ENCODE peak calls at places on chromosomes 7 and 10, in nine cellular contexts. One of them, this sample, is unnamed.

GRCh38 chr10:63273575-63273974 is 140.4 kb downstream of the NRBF2 start:
- DNase-seq in cardiac muscle cell: no peak
- DNase-seq in endothelial cell: no peak
- DNase-seq in GM13977: no peak
- DNase-seq in BJ: no peak
- DNase-seq in neural crest cell: no peak
- DNase-seq in fibroblast of pulmonary artery: peak
- DNase-seq in endodermal cell: no peak
- DNase-seq in PC-3: peak
- DNase-seq in this sample: no peak

GRCh38 chr7:157663061-157663863 is 326.5 kb downstream of the DNAJB6 start:
- DNase-seq in cardiac muscle cell: no peak
- DNase-seq in endothelial cell: no peak
- DNase-seq in GM13977: no peak
- DNase-seq in BJ: no peak
- DNase-seq in neural crest cell: no peak
- DNase-seq in fibroblast of pulmonary artery: no peak
- DNase-seq in endodermal cell: peak
- DNase-seq in PC-3: no peak
- DNase-seq in this sample: no peak

GRCh38 chr10:30591249-30591670 is 38.3 kb downstream of the LYZL2 start:
- DNase-seq in cardiac muscle cell: peak
- DNase-seq in endothelial cell: peak
- DNase-seq in GM13977: peak
- DNase-seq in BJ: no peak
- DNase-seq in neural crest cell: peak
- DNase-seq in fibroblast of pulmonary artery: peak
- DNase-seq in endodermal cell: peak
- DNase-seq in PC-3: peak
- DNase-seq in this sample: no peak

GRCh38 chr10:834493-834892 is 97.0 kb downstream of the LARP4B start:
- DNase-seq in cardiac muscle cell: no peak
- DNase-seq in endothelial cell: no peak
- DNase-seq in GM13977: no peak
- DNase-seq in BJ: no peak
- DNase-seq in neural crest cell: no peak
- DNase-seq in fibroblast of pulmonary artery: no peak
- DNase-seq in endodermal cell: no peak
- DNase-seq in PC-3: no peak
- DNase-seq in this sample: no peak

GRCh38 chr7:16271990-16272665 is 149.2 kb downstream of the CRPPA start:
- DNase-seq in cardiac muscle cell: no peak
- DNase-seq in endothelial cell: no peak
- DNase-seq in GM13977: no peak
- DNase-seq in BJ: no peak
- DNase-seq in neural crest cell: no peak
- DNase-seq in fibroblast of pulmonary artery: peak
- DNase-seq in endodermal cell: no peak
- DNase-seq in PC-3: peak
- DNase-seq in this sample: no peak

GRCh38 chr10:80473692-80474596 is 19.8 kb downstream of the TSPAN14 start:
- DNase-seq in cardiac muscle cell: no peak
- DNase-seq in endothelial cell: no peak
- DNase-seq in GM13977: no peak
- DNase-seq in BJ: no peak
- DNase-seq in neural crest cell: no peak
- DNase-seq in fibroblast of pulmonary artery: no peak
- DNase-seq in endodermal cell: no peak
- DNase-seq in PC-3: no peak
- DNase-seq in this sample: no peak

GRCh38 chr7:106216517-106217088 is 68.2 kb downstream of the NAMPT start:
- DNase-seq in cardiac muscle cell: no peak
- DNase-seq in endothelial cell: no peak
- DNase-seq in GM13977: no peak
- DNase-seq in BJ: peak
- DNase-seq in neural crest cell: no peak
- DNase-seq in fibroblast of pulmonary artery: peak
- DNase-seq in endodermal cell: peak
- DNase-seq in PC-3: peak
- DNase-seq in this sample: no peak

GRCh38 chr7:128381161-128381821 is 19.8 kb upstream of the PRRT4 start:
- DNase-seq in cardiac muscle cell: peak
- DNase-seq in endothelial cell: peak
- DNase-seq in GM13977: no peak
- DNase-seq in BJ: no peak
- DNase-seq in neural crest cell: peak
- DNase-seq in fibroblast of pulmonary artery: no peak
- DNase-seq in endodermal cell: peak
- DNase-seq in PC-3: peak
- DNase-seq in this sample: no peak

GRCh38 chr7:16278167-16278787 is 143.1 kb downstream of the CRPPA start:
- DNase-seq in cardiac muscle cell: no peak
- DNase-seq in endothelial cell: no peak
- DNase-seq in GM13977: no peak
- DNase-seq in BJ: no peak
- DNase-seq in neural crest cell: no peak
- DNase-seq in fibroblast of pulmonary artery: no peak
- DNase-seq in endodermal cell: no peak
- DNase-seq in PC-3: no peak
- DNase-seq in this sample: no peak

GRCh38 chr7:27185708-27186449 is 847 bp upstream of the HOXA11 start:
- DNase-seq in cardiac muscle cell: no peak
- DNase-seq in endothelial cell: no peak
- DNase-seq in GM13977: no peak
- DNase-seq in BJ: no peak
- DNase-seq in neural crest cell: no peak
- DNase-seq in fibroblast of pulmonary artery: no peak
- DNase-seq in endodermal cell: peak
- DNase-seq in PC-3: no peak
- DNase-seq in this sample: no peak

GRCh38 chr7:131945313-131945831 is 388.9 kb upstream of the PODXL start:
- DNase-seq in cardiac muscle cell: peak
- DNase-seq in endothelial cell: peak
- DNase-seq in GM13977: peak
- DNase-seq in BJ: no peak
- DNase-seq in neural crest cell: peak
- DNase-seq in fibroblast of pulmonary artery: peak
- DNase-seq in endodermal cell: peak
- DNase-seq in PC-3: peak
- DNase-seq in this sample: peak

GRCh38 chr7:8436965-8437364 is 3.6 kb downstream of the NXPH1 start:
- DNase-seq in cardiac muscle cell: peak
- DNase-seq in endothelial cell: peak
- DNase-seq in GM13977: peak
- DNase-seq in BJ: no peak
- DNase-seq in neural crest cell: peak
- DNase-seq in fibroblast of pulmonary artery: peak
- DNase-seq in endodermal cell: peak
- DNase-seq in PC-3: peak
- DNase-seq in this sample: peak

GRCh38 chr10:89861199-89861573 is 159.8 kb downstream of the KIF20B start:
- DNase-seq in cardiac muscle cell: no peak
- DNase-seq in endothelial cell: no peak
- DNase-seq in GM13977: no peak
- DNase-seq in BJ: no peak
- DNase-seq in neural crest cell: no peak
- DNase-seq in fibroblast of pulmonary artery: no peak
- DNase-seq in endodermal cell: no peak
- DNase-seq in PC-3: no peak
- DNase-seq in this sample: no peak

GRCh38 chr7:15652776-15653290 is 33.6 kb downstream of the MEOX2 start:
- DNase-seq in cardiac muscle cell: no peak
- DNase-seq in endothelial cell: no peak
- DNase-seq in GM13977: no peak
- DNase-seq in BJ: no peak
- DNase-seq in neural crest cell: no peak
- DNase-seq in fibroblast of pulmonary artery: no peak
- DNase-seq in endodermal cell: no peak
- DNase-seq in PC-3: no peak
- DNase-seq in this sample: no peak

GRCh38 chr10:45282061-45282460 is 33.3 kb downstream of the OR13A1 start:
- DNase-seq in cardiac muscle cell: no peak
- DNase-seq in endothelial cell: no peak
- DNase-seq in GM13977: no peak
- DNase-seq in BJ: no peak
- DNase-seq in neural crest cell: no peak
- DNase-seq in fibroblast of pulmonary artery: no peak
- DNase-seq in endodermal cell: no peak
- DNase-seq in PC-3: peak
- DNase-seq in this sample: no peak
- TF ChIP-seq CTCF in cardiac muscle cell: no peak
- TF ChIP-seq CTCF in endothelial cell: no peak
- TF ChIP-seq CTCF in GM13977: no peak
- TF ChIP-seq CTCF in BJ: no peak
- TF ChIP-seq CTCF in neural crest cell: no peak
- TF ChIP-seq CTCF in fibroblast of pulmonary artery: no peak
- TF ChIP-seq CTCF in endodermal cell: no peak
- TF ChIP-seq CTCF in PC-3: peak
- TF ChIP-seq CTCF in this sample: no peak

DNA sequence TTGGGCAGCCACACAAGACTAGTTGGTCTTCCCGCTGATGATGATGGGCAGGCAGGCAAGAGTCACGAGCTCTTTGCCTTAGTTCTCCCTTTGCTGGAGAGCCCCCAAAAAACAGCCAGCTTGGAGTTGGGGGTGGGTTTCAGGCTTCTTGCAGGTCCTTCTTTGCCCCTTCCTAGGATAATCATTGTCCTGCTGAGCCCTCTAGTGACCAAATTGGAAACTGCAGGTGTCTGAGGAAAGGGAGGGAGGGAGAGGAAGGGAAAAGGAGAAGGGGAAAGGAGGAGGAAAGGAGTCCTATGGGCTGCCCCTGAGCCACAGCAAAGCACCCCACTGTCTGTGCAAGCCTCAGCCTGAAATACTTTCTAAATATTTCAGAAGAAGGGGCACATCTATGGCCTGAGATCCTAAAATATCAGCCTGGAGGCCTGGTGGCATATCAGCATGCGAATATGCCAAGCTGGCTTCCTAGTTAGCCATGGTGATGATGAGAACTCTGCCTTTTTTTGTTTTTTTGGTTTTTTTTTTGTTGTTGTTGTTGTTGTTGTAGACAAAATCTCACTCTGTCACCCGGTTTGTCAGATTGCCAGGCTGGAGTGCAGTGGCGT is 165.5 kb upstream of the KMT2E start:
- DNase-seq in cardiac muscle cell: peak
- DNase-seq in endothelial cell: peak
- DNase-seq in GM13977: peak
- DNase-seq in BJ: no peak
- DNase-seq in neural crest cell: peak
- DNase-seq in fibroblast of pulmonary artery: peak
- DNase-seq in endodermal cell: peak
- DNase-seq in PC-3: peak
- DNase-seq in this sample: no peak
- TF ChIP-seq CTCF in cardiac muscle cell: peak
- TF ChIP-seq CTCF in endothelial cell: peak
- TF ChIP-seq CTCF in GM13977: peak
- TF ChIP-seq CTCF in BJ: peak
- TF ChIP-seq CTCF in neural crest cell: peak
- TF ChIP-seq CTCF in fibroblast of pulmonary artery: peak
- TF ChIP-seq CTCF in endodermal cell: peak
- TF ChIP-seq CTCF in PC-3: peak
- TF ChIP-seq CTCF in this sample: peak

GRCh38 chr7:95045236-95045923 is 138.0 kb downstream of the PPP1R9A start:
- DNase-seq in cardiac muscle cell: no peak
- DNase-seq in endothelial cell: no peak
- DNase-seq in GM13977: no peak
- DNase-seq in BJ: no peak
- DNase-seq in neural crest cell: no peak
- DNase-seq in fibroblast of pulmonary artery: peak
- DNase-seq in endodermal cell: peak
- DNase-seq in PC-3: peak
- DNase-seq in this sample: no peak
- TF ChIP-seq CTCF in cardiac muscle cell: peak
- TF ChIP-seq CTCF in endothelial cell: no peak
- TF ChIP-seq CTCF in GM13977: peak
- TF ChIP-seq CTCF in BJ: peak
- TF ChIP-seq CTCF in neural crest cell: no peak
- TF ChIP-seq CTCF in fibroblast of pulmonary artery: no peak
- TF ChIP-seq CTCF in endodermal cell: peak
- TF ChIP-seq CTCF in PC-3: peak
- TF ChIP-seq CTCF in this sample: peak

GRCh38 chr7:129703751-129704150 is 92.2 kb downstream of the NRF1 start:
- DNase-seq in cardiac muscle cell: no peak
- DNase-seq in endothelial cell: no peak
- DNase-seq in GM13977: no peak
- DNase-seq in BJ: no peak
- DNase-seq in neural crest cell: no peak
- DNase-seq in fibroblast of pulmonary artery: no peak
- DNase-seq in endodermal cell: no peak
- DNase-seq in PC-3: no peak
- DNase-seq in this sample: no peak

GRCh38 chr7:129702316-129702715 is 90.8 kb downstream of the NRF1 start:
- DNase-seq in cardiac muscle cell: no peak
- DNase-seq in endothelial cell: no peak
- DNase-seq in GM13977: no peak
- DNase-seq in BJ: no peak
- DNase-seq in neural crest cell: no peak
- DNase-seq in fibroblast of pulmonary artery: peak
- DNase-seq in endodermal cell: no peak
- DNase-seq in PC-3: no peak
- DNase-seq in this sample: no peak

GRCh38 chr7:129702761-129703338 is 91.3 kb downstream of the NRF1 start:
- DNase-seq in cardiac muscle cell: no peak
- DNase-seq in endothelial cell: no peak
- DNase-seq in GM13977: no peak
- DNase-seq in BJ: no peak
- DNase-seq in neural crest cell: no peak
- DNase-seq in fibroblast of pulmonary artery: peak
- DNase-seq in endodermal cell: no peak
- DNase-seq in PC-3: no peak
- DNase-seq in this sample: no peak

GRCh38 chr7:129713544-129713943 is 102.0 kb downstream of the NRF1 start:
- DNase-seq in cardiac muscle cell: peak
- DNase-seq in endothelial cell: no peak
- DNase-seq in GM13977: no peak
- DNase-seq in BJ: no peak
- DNase-seq in neural crest cell: no peak
- DNase-seq in fibroblast of pulmonary artery: peak
- DNase-seq in endodermal cell: no peak
- DNase-seq in PC-3: no peak
- DNase-seq in this sample: no peak

DNA sequence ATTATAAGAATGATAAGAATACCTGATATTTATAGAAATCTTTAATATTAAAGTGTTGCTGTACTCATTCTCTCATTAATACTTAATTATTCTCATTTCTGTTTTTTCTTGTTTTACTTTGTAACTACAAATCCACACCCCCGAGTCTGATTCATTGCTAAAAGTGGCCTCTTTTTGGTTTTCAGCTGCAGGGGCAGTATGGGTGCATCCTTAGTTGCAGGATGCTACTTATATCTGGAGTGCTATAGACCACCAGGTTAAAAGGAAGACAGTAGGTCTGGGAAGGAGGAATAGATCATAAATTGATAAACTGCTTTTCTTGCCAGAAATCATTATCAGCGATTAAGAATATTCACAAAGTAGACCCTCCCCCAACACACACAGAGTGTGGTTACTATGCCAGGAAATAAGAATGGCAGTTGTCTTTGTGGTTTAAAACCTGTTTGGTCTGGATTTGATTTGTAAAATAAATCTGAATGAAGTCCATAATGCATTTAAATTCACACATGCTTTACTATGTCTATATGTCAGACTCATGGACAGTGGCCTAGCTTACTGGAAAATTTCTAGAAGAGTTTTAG is 96.5 kb downstream of the NRF1 start:
- DNase-seq in cardiac muscle cell: no peak
- DNase-seq in endothelial cell: no peak
- DNase-seq in GM13977: no peak
- DNase-seq in BJ: no peak
- DNase-seq in neural crest cell: no peak
- DNase-seq in fibroblast of pulmonary artery: no peak
- DNase-seq in endodermal cell: no peak
- DNase-seq in PC-3: peak
- DNase-seq in this sample: no peak
- TF ChIP-seq CTCF in cardiac muscle cell: no peak
- TF ChIP-seq CTCF in endothelial cell: no peak
- TF ChIP-seq CTCF in GM13977: no peak
- TF ChIP-seq CTCF in BJ: no peak
- TF ChIP-seq CTCF in neural crest cell: no peak
- TF ChIP-seq CTCF in fibroblast of pulmonary artery: no peak
- TF ChIP-seq CTCF in endodermal cell: no peak
- TF ChIP-seq CTCF in PC-3: no peak
- TF ChIP-seq CTCF in this sample: no peak